ENCODE peak calls at places on chromosome 21, in nine cellular contexts. One of them, this sample, is unnamed.

GRCh38 chr21:44965251-44966022 is 25.6 kb downstream of the SLX9 start:
- DNase-seq in uterus: no peak
- DNase-seq in mammary epithelial cell: no peak
- DNase-seq in coronary artery: no peak
- DNase-seq in fibroblast of lung: peak; percentile 30
- DNase-seq in right atrium auricular region: no peak
- DNase-seq in PC-3: no peak
- DNase-seq in HFFc6: no peak
- DNase-seq in colonic mucosa: no peak
- DNase-seq in this sample: no peak

GRCh38 chr21:36818051-36818450 is 119.1 kb downstream of the SIM2 start:
- DNase-seq in uterus: no peak
- DNase-seq in mammary epithelial cell: no peak
- DNase-seq in coronary artery: no peak
- DNase-seq in fibroblast of lung: no peak
- DNase-seq in right atrium auricular region: peak; percentile 0
- DNase-seq in PC-3: no peak
- DNase-seq in HFFc6: no peak
- DNase-seq in colonic mucosa: no peak
- DNase-seq in this sample: no peak

GRCh38 chr21:29145837-29146453 is 15.5 kb downstream of the MAP3K7CL start:
- DNase-seq in uterus: no peak
- DNase-seq in mammary epithelial cell: peak; percentile 87
- DNase-seq in coronary artery: no peak
- DNase-seq in fibroblast of lung: no peak
- DNase-seq in right atrium auricular region: no peak
- DNase-seq in PC-3: no peak
- DNase-seq in HFFc6: no peak
- DNase-seq in colonic mucosa: no peak
- DNase-seq in this sample: no peak

GRCh38 chr21:26933448-26933847 is 33.4 kb downstream of the ADAMTS5 start:
- DNase-seq in uterus: no peak
- DNase-seq in mammary epithelial cell: no peak
- DNase-seq in coronary artery: no peak
- DNase-seq in fibroblast of lung: no peak
- DNase-seq in right atrium auricular region: no peak
- DNase-seq in PC-3: no peak
- DNase-seq in HFFc6: peak; percentile 38
- DNase-seq in colonic mucosa: no peak
- DNase-seq in this sample: no peak

GRCh38 chr21:28899744-28900143 is 92.9 kb downstream of the LTN1 start:
- DNase-seq in uterus: no peak
- DNase-seq in mammary epithelial cell: peak; percentile 24
- DNase-seq in coronary artery: no peak
- DNase-seq in fibroblast of lung: peak; percentile 70
- DNase-seq in right atrium auricular region: no peak
- DNase-seq in PC-3: peak; percentile 11
- DNase-seq in HFFc6: peak; percentile 49
- DNase-seq in colonic mucosa: no peak
- DNase-seq in this sample: no peak

GRCh38 chr21:44766014-44766817 is 35.4 kb downstream of the UBE2G2 start:
- DNase-seq in uterus: no peak
- DNase-seq in mammary epithelial cell: peak; percentile 14
- DNase-seq in coronary artery: no peak
- DNase-seq in fibroblast of lung: no peak
- DNase-seq in right atrium auricular region: no peak
- DNase-seq in PC-3: no peak
- DNase-seq in HFFc6: no peak
- DNase-seq in colonic mucosa: no peak
- DNase-seq in this sample: no peak

GRCh38 chr21:17679002-17679600 is 66.4 kb upstream of the BTG3 start:
- DNase-seq in uterus: no peak
- DNase-seq in mammary epithelial cell: peak; percentile 43
- DNase-seq in coronary artery: no peak
- DNase-seq in fibroblast of lung: peak; percentile 83
- DNase-seq in right atrium auricular region: no peak
- DNase-seq in PC-3: peak; percentile 77
- DNase-seq in HFFc6: peak; percentile 78
- DNase-seq in colonic mucosa: no peak
- DNase-seq in this sample: peak; percentile 22

GRCh38 chr21:28644762-28645161 is 347.9 kb downstream of the LTN1 start:
- DNase-seq in uterus: no peak
- DNase-seq in mammary epithelial cell: peak; percentile 83
- DNase-seq in coronary artery: no peak
- DNase-seq in fibroblast of lung: no peak
- DNase-seq in right atrium auricular region: no peak
- DNase-seq in PC-3: peak; percentile 50
- DNase-seq in HFFc6: peak; percentile 41
- DNase-seq in colonic mucosa: no peak
- DNase-seq in this sample: no peak

GRCh38 chr21:16372546-16372945 is 642.8 kb downstream of the USP25 start:
- DNase-seq in uterus: no peak
- DNase-seq in mammary epithelial cell: no peak
- DNase-seq in coronary artery: no peak
- DNase-seq in fibroblast of lung: no peak
- DNase-seq in right atrium auricular region: no peak
- DNase-seq in PC-3: no peak
- DNase-seq in HFFc6: no peak
- DNase-seq in colonic mucosa: no peak
- DNase-seq in this sample: no peak

GRCh38 chr21:46124083-46124925 is 26.4 kb downstream of the COL6A2 start:
- DNase-seq in uterus: peak; percentile 16
- DNase-seq in mammary epithelial cell: no peak
- DNase-seq in coronary artery: peak; percentile 64
- DNase-seq in fibroblast of lung: no peak
- DNase-seq in right atrium auricular region: no peak
- DNase-seq in PC-3: no peak
- DNase-seq in HFFc6: no peak
- DNase-seq in colonic mucosa: no peak
- DNase-seq in this sample: no peak

GRCh38 chr21:36790616-36791015 is 91.7 kb downstream of the SIM2 start:
- DNase-seq in uterus: no peak
- DNase-seq in mammary epithelial cell: no peak
- DNase-seq in coronary artery: no peak
- DNase-seq in fibroblast of lung: no peak
- DNase-seq in right atrium auricular region: peak; percentile 16
- DNase-seq in PC-3: no peak
- DNase-seq in HFFc6: no peak
- DNase-seq in colonic mucosa: no peak
- DNase-seq in this sample: no peak

GRCh38 chr21:35075546-35075945 is 26.4 kb upstream of the RUNX1 start:
- DNase-seq in uterus: no peak
- DNase-seq in mammary epithelial cell: peak; percentile 48
- DNase-seq in coronary artery: no peak
- DNase-seq in fibroblast of lung: peak; percentile 31
- DNase-seq in right atrium auricular region: no peak
- DNase-seq in PC-3: no peak
- DNase-seq in HFFc6: peak; percentile 74
- DNase-seq in colonic mucosa: no peak
- DNase-seq in this sample: no peak

GRCh38 chr21:38649120-38649519 is 150.8 kb upstream of the ERG start:
- DNase-seq in uterus: no peak
- DNase-seq in mammary epithelial cell: no peak
- DNase-seq in coronary artery: no peak
- DNase-seq in fibroblast of lung: no peak
- DNase-seq in right atrium auricular region: no peak
- DNase-seq in PC-3: no peak
- DNase-seq in HFFc6: no peak
- DNase-seq in colonic mucosa: no peak
- DNase-seq in this sample: no peak

GRCh38 chr21:46060596-46061061 is 37.3 kb upstream of the COL6A2 start:
- DNase-seq in uterus: peak; percentile 93
- DNase-seq in mammary epithelial cell: peak; percentile 67
- DNase-seq in coronary artery: peak; percentile 97
- DNase-seq in fibroblast of lung: peak; percentile 99
- DNase-seq in right atrium auricular region: peak; percentile 91
- DNase-seq in PC-3: peak; percentile 99
- DNase-seq in HFFc6: peak; percentile 93
- DNase-seq in colonic mucosa: peak; percentile 49
- DNase-seq in this sample: no peak

GRCh38 chr21:30769724-30770431 is 14.7 kb upstream of the KRTAP21-1 start:
- DNase-seq in uterus: no peak
- DNase-seq in mammary epithelial cell: peak; percentile 69
- DNase-seq in coronary artery: no peak
- DNase-seq in fibroblast of lung: no peak
- DNase-seq in right atrium auricular region: no peak
- DNase-seq in PC-3: peak; percentile 50
- DNase-seq in HFFc6: no peak
- DNase-seq in colonic mucosa: no peak
- DNase-seq in this sample: no peak

GRCh38 chr21:20570824-20571232 is 427.4 kb upstream of the NCAM2 start:
- DNase-seq in uterus: no peak
- DNase-seq in mammary epithelial cell: no peak
- DNase-seq in coronary artery: no peak
- DNase-seq in fibroblast of lung: no peak
- DNase-seq in right atrium auricular region: no peak
- DNase-seq in PC-3: peak; percentile 22
- DNase-seq in HFFc6: no peak
- DNase-seq in colonic mucosa: no peak
- DNase-seq in this sample: no peak
- TF ChIP-seq CTCF in uterus: no peak
- TF ChIP-seq CTCF in mammary epithelial cell: no peak
- TF ChIP-seq CTCF in coronary artery: no peak
- TF ChIP-seq CTCF in fibroblast of lung: no peak
- TF ChIP-seq CTCF in right atrium auricular region: no peak
- TF ChIP-seq CTCF in PC-3: no peak
- TF ChIP-seq CTCF in HFFc6: no peak
- TF ChIP-seq CTCF in colonic mucosa: no peak
- TF ChIP-seq CTCF in this sample: no peak

GRCh38 chr21:43269981-43270670 is 101.3 kb downstream of the CRYAA start:
- DNase-seq in uterus: no peak
- DNase-seq in mammary epithelial cell: no peak
- DNase-seq in coronary artery: no peak
- DNase-seq in fibroblast of lung: no peak
- DNase-seq in right atrium auricular region: no peak
- DNase-seq in PC-3: no peak
- DNase-seq in HFFc6: no peak
- DNase-seq in colonic mucosa: no peak
- DNase-seq in this sample: no peak

GRCh38 chr21:43268804-43269186 is 100.0 kb downstream of the CRYAA start:
- DNase-seq in uterus: no peak
- DNase-seq in mammary epithelial cell: no peak
- DNase-seq in coronary artery: no peak
- DNase-seq in fibroblast of lung: no peak
- DNase-seq in right atrium auricular region: no peak
- DNase-seq in PC-3: no peak
- DNase-seq in HFFc6: no peak
- DNase-seq in colonic mucosa: no peak
- DNase-seq in this sample: no peak

GRCh38 chr21:43268086-43268803 is 99.4 kb downstream of the CRYAA start:
- DNase-seq in uterus: no peak
- DNase-seq in mammary epithelial cell: no peak
- DNase-seq in coronary artery: no peak
- DNase-seq in fibroblast of lung: no peak
- DNase-seq in right atrium auricular region: no peak
- DNase-seq in PC-3: no peak
- DNase-seq in HFFc6: no peak
- DNase-seq in colonic mucosa: no peak
- DNase-seq in this sample: no peak

GRCh38 chr21:43270800-43271261 is 102.0 kb downstream of the CRYAA start:
- DNase-seq in uterus: no peak
- DNase-seq in mammary epithelial cell: no peak
- DNase-seq in coronary artery: no peak
- DNase-seq in fibroblast of lung: no peak
- DNase-seq in right atrium auricular region: no peak
- DNase-seq in PC-3: no peak
- DNase-seq in HFFc6: no peak
- DNase-seq in colonic mucosa: no peak
- DNase-seq in this sample: no peak

GRCh38 chr21:43269461-43269860 is 100.7 kb downstream of the CRYAA start:
- DNase-seq in uterus: no peak
- DNase-seq in mammary epithelial cell: no peak
- DNase-seq in coronary artery: no peak
- DNase-seq in fibroblast of lung: no peak
- DNase-seq in right atrium auricular region: no peak
- DNase-seq in PC-3: peak; percentile 23
- DNase-seq in HFFc6: no peak
- DNase-seq in colonic mucosa: no peak
- DNase-seq in this sample: peak; percentile 28
- TF ChIP-seq CTCF in uterus: no peak
- TF ChIP-seq CTCF in mammary epithelial cell: no peak
- TF ChIP-seq CTCF in coronary artery: no peak
- TF ChIP-seq CTCF in fibroblast of lung: peak; percentile 13
- TF ChIP-seq CTCF in right atrium auricular region: no peak
- TF ChIP-seq CTCF in PC-3: peak; percentile 53
- TF ChIP-seq CTCF in HFFc6: peak; percentile 49
- TF ChIP-seq CTCF in colonic mucosa: no peak
- TF ChIP-seq CTCF in this sample: peak; percentile 71

GRCh38 chr21:32612075-32612998 is at the start of gene CFAP298:
- DNase-seq in uterus: peak; percentile 85
- DNase-seq in mammary epithelial cell: peak; percentile 94
- DNase-seq in coronary artery: peak; percentile 92
- DNase-seq in fibroblast of lung: peak; percentile 96
- DNase-seq in right atrium auricular region: peak; percentile 85
- DNase-seq in PC-3: peak; percentile 89
- DNase-seq in HFFc6: peak; percentile 96
- DNase-seq in colonic mucosa: peak; percentile 89
- DNase-seq in this sample: peak; percentile 91
- TF ChIP-seq CTCF in uterus: no peak
- TF ChIP-seq CTCF in mammary epithelial cell: no peak
- TF ChIP-seq CTCF in coronary artery: no peak
- TF ChIP-seq CTCF in fibroblast of lung: no peak
- TF ChIP-seq CTCF in right atrium auricular region: no peak
- TF ChIP-seq CTCF in PC-3: no peak
- TF ChIP-seq CTCF in HFFc6: no peak
- TF ChIP-seq CTCF in colonic mucosa: no peak
- TF ChIP-seq CTCF in this sample: no peak

DNA sequence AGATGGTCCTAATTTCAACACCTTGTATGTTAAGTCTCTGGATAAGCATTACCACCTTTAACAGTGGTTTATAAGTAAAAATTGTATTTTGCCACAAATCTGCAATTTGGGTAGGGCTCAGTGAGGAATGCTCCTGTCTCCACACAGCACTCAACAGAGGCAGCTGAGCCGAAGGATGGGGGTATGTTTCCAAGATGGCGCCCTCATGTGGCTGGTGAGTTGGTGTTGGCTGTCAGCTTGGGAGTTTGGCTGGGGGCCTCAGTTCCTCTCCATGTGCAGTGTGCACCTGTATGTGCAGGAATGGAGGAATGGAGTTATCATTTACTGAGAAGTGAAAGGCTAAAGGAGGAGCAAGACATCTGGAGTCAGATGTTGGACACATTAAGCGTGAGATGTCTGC is 136.8 kb downstream of the GABPA start:
- DNase-seq in uterus: no peak
- DNase-seq in mammary epithelial cell: no peak
- DNase-seq in coronary artery: no peak
- DNase-seq in fibroblast of lung: no peak
- DNase-seq in right atrium auricular region: no peak
- DNase-seq in PC-3: peak; percentile 17
- DNase-seq in HFFc6: no peak
- DNase-seq in colonic mucosa: no peak
- DNase-seq in this sample: no peak
- TF ChIP-seq CTCF in uterus: no peak
- TF ChIP-seq CTCF in mammary epithelial cell: peak; percentile 15
- TF ChIP-seq CTCF in coronary artery: no peak
- TF ChIP-seq CTCF in fibroblast of lung: peak; percentile 24
- TF ChIP-seq CTCF in right atrium auricular region: no peak
- TF ChIP-seq CTCF in PC-3: peak; percentile 48
- TF ChIP-seq CTCF in HFFc6: peak; percentile 47
- TF ChIP-seq CTCF in colonic mucosa: no peak
- TF ChIP-seq CTCF in this sample: peak; percentile 18